ENCODE peak calls at places on chromosome 13, in seven cellular contexts. G, I, W, L, A, H and Y are unnamed samples.

GRCh38 chr13:85969331-85969730 is 170.1 kb upstream of the SLITRK6 start:
- DNase-seq in H (no peak), L (no peak), G (no peak), W (no peak), A (no peak), I (no peak), Y (no peak)

GRCh38 chr13:79780240-79780639 is 299.3 kb downstream of the NDFIP2 start:
- DNase-seq in A (peak), G (no peak), L (no peak), H (no peak), I (no peak), W (no peak), Y (no peak)

GRCh38 chr13:101707659-101708058 is 255.2 kb downstream of the ITGBL1 start:
- DNase-seq in A (no peak), W (no peak), H (no peak), I (no peak), L (no peak), G (no peak), Y (no peak)

GRCh38 chr13:59086147-59086546 is 1077.6 kb downstream of the DIAPH3 start:
- DNase-seq in A (no peak), G (no peak), L (no peak), H (no peak), W (no peak), I (no peak), Y (no peak)

GRCh38 chr13:45021250-45021649 is 31.9 kb downstream of the GPALPP1 start:
- DNase-seq in G (no peak), H (no peak), L (no peak), I (no peak), W (no peak), A (no peak), Y (no peak)

GRCh38 chr13:90305796-90306195 is 1041.7 kb upstream of the MIR17HG start:
- DNase-seq in H (no peak), A (no peak), L (no peak), I (no peak), G (no peak), W (no peak), Y (no peak)

GRCh38 chr13:77860621-77861020 is 58.0 kb downstream of the EDNRB start:
- DNase-seq in I (no peak), W (no peak), A (no peak), L (no peak), G (no peak), H (no peak), Y (no peak)

GRCh38 chr13:43915451-43915850 is 35.7 kb downstream of the LACC1 start:
- DNase-seq in W (no peak), I (no peak), H (no peak), G (no peak), L (no peak), A (no peak), Y (no peak)

GRCh38 chr13:79353698-79354097 is 52.4 kb downstream of the RBM26 start:
- DNase-seq in L (no peak), G (no peak), A (no peak), W (no peak), I (no peak), H (no peak), Y (no peak)

DNA sequence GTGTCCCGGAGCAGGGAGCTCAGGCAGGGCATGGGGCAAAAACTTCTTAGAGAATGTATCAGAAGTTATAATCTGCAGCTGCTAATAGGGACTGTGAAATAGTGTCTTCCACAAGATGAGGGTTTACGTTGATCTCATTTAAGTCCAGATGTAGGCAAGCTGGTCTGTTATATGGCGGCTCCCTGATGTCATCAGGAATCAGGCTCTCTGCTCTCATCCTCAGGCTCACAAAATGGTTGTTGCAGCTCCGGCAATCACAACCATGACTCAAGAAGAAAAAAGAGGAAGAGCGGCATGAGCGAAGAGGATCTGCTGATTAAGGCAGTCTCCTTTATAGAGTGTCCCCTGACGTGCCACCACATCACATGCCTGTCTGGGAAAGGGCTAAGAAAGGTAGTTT is 191.3 kb downstream of the KLF5 start:
- DNase-seq in I (no peak), W (no peak), L (no peak), A (no peak), H (no peak), G (no peak), Y (no peak)
- H3K27ac ChIP-seq in I (no peak), W (no peak), L (no peak), A (no peak), H (no peak), G (no peak), Y (no peak)

DNA sequence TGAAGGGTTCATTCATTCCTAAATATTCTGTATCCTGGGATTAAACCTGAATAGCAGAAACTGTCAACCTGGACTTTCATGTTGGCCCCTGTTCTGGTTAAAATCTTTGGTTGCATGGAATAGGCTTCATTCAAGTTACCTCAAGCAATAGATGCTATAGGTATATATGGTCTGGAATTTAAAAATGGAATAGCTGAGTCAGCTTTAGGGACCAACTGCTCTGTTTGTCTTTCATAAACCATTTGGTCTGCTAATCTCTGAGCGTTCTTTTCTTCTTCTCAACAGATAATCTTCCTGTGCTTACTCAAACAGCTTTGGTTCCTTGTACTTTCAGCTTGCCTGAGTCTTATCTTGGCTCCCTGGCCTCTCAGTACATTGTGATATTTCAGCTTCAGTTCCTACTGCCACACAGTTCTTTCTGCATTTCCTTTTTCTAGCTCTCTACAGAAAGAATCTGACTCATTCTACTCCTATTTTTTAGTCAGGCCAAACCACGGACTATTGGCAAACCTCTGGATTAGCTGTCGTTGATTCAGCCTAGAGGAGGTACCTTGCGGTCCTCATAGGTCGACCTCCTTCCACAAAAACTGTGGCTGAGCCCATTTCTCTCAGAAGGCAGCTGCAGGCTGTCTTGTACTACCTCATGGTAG is 35.9 kb upstream of the MAB21L1 start:
- DNase-seq in W (no peak), G (no peak), L (no peak), I (no peak), A (no peak), H (no peak), Y (no peak)
- H3K27ac ChIP-seq in W (peak), G (no peak), L (no peak), I (no peak), A (no peak), H (no peak), Y (no peak)

GRCh38 chr13:113849981-113850721 is 13.7 kb downstream of the GAS6 start:
- DNase-seq in H (no peak), I (no peak), A (no peak), G (no peak), W (no peak), L (no peak), Y (no peak)

GRCh38 chr13:113846639-113847318 is 17.1 kb downstream of the GAS6 start:
- DNase-seq in W (no peak), A (no peak), H (no peak), L (peak), G (peak), I (peak), Y (peak)

GRCh38 chr13:113848020-113848419 is 15.9 kb downstream of the GAS6 start:
- DNase-seq in W (no peak), H (no peak), L (no peak), G (peak), I (no peak), A (no peak), Y (peak)

GRCh38 chr13:113849546-113849945 is 14.3 kb downstream of the GAS6 start:
- DNase-seq in A (no peak), I (no peak), G (no peak), L (no peak), W (no peak), H (no peak), Y (no peak)

DNA sequence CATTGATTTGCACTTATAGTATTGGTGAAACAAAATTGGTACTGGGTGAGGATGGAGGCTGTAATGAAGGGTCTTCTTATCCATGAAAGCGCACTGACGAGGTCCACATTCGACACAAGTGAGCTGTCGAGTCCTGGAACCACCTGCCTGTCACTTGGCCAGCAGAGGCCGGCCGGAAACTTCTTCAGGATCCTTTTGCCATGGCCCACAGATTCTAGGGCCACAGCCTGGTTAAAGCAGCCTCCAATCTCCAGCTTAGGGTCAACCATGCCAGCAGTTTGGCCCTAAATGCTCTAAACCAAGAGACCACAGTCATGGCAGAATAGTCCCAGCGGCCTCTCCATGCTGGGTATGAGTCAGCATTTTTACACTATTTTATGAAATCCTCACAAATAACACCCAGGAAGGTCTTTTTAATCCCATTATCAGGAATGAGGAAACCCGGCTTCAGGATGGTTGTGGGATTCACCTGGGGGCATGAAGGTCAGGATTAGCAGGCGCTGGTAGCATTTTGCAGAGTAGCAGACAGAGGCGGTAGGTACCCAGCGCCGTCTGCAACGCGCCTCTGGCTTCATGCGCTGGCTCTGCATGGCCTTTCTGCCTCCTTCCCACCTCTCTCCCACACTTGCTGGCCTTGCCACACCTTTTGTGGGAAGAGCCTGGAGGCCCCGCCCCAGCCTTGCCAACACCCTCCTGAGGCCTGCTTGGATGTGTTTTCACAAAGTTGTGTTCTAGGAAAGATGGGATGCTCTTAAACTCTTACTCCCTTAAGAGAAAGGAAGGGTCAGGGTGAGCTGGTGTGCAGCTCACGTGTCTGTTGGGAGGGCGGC is 15.2 kb downstream of the GAS6 start:
- DNase-seq in H (no peak), L (no peak), G (peak), I (no peak), A (no peak), W (no peak), Y (peak)
- H3K27ac ChIP-seq in H (peak), L (no peak), G (no peak), I (no peak), A (no peak), W (no peak), Y (no peak)

GRCh38 chr13:51873837-51874236 is 12.1 kb downstream of the CCDC70 start:
- DNase-seq in I (no peak), A (no peak), L (no peak), W (no peak), G (no peak), H (no peak), Y (no peak)
- H3K27ac ChIP-seq in I (no peak), A (no peak), L (no peak), W (no peak), G (no peak), H (no peak), Y (no peak)

DNA sequence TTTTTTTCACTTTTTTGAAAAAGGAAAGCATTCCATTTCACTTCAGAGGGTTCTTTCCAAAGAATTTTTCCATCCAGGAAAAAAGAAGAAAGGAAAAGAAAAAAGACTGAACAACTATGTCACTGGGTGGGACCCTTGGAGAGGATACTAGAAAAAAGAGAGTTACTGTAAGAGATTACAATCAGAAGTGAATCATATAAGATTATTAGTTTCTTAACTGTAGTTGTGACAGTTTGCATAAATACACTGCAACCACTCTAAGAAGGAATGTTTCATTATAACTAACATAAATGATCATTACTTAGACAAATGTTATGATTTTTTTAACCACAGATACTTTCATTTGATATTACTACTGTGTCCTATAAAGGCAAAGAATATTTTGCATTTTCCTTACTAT is 87.7 kb downstream of the KLF12 start:
- DNase-seq in W (no peak), L (no peak), H (no peak), A (no peak), I (no peak), G (no peak), Y (no peak)
- H3K27ac ChIP-seq in W (no peak), L (no peak), H (no peak), A (no peak), I (no peak), G (no peak), Y (no peak)

GRCh38 chr13:94660695-94661324 is 51.5 kb downstream of the SOX21 start:
- DNase-seq in G (no peak), I (no peak), L (no peak), W (no peak), H (peak), A (no peak), Y (no peak)

GRCh38 chr13:94661396-94661795 is 50.9 kb downstream of the SOX21 start:
- DNase-seq in W (no peak), H (no peak), G (no peak), I (no peak), L (no peak), A (no peak), Y (no peak)

GRCh38 chr13:94657167-94657566 is 55.2 kb downstream of the SOX21 start:
- DNase-seq in A (no peak), W (no peak), I (no peak), L (no peak), H (no peak), G (no peak), Y (no peak)

GRCh38 chr13:94658926-94659649 is 53.3 kb downstream of the SOX21 start:
- DNase-seq in I (no peak), L (no peak), G (no peak), A (no peak), H (peak), W (no peak), Y (no peak)

GRCh38 chr13:94656766-94657165 is 55.1 kb downstream of the GPR180 start:
- DNase-seq in L (no peak), W (no peak), G (no peak), H (peak), I (no peak), A (peak), Y (no peak)
- H3K27ac ChIP-seq in L (no peak), W (no peak), G (no peak), H (no peak), I (no peak), A (no peak), Y (no peak)

DNA sequence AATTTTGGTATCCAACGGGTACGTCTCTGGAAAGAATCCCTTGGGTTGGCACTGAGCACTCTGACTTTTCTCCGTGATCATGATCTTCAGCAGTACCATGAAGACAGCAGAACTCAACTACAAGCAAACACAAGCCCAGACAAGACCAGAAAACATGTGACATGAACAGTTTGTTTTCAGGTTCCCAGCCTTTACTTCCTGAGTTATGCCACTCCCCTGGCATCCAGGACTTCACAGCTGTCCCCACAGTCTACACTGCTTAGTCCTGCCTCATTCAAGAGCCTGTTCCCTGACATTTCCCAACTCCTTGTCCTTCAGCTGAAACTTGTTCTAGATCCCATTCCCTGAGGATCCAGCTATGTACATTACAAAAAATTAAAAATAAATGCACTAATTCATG is 4.9 kb upstream of the N4BP2L1 start:
- DNase-seq in G (no peak), L (no peak), I (no peak), H (no peak), W (no peak), A (no peak), Y (no peak)
- H3K27ac ChIP-seq in G (no peak), L (no peak), I (no peak), H (no peak), W (no peak), A (no peak), Y (no peak)